ENCODE peak calls at places on chromosomes 3 and 15, in eight cellular contexts. V, D, K, G, O, B, S and H are unnamed samples.

GRCh38 chr3:160486459-160486869 is 36.9 kb upstream of the TRIM59 start:
- DNase-seq in V (peak; percentile 75), D (peak; percentile 27), K (no peak), G (no peak), O (peak; percentile 73), B (peak; percentile 52), S (no peak), H (no peak)

GRCh38 chr3:18998069-18998468 is 150.2 kb upstream of the KCNH8 start:
- DNase-seq in V (no peak), D (no peak), K (no peak), G (no peak), O (no peak), B (no peak), S (no peak), H (no peak)

GRCh38 chr15:48802867-48803266 is 8.0 kb downstream of the CEP152 start:
- DNase-seq in V (peak; percentile 85), D (no peak), K (no peak), G (no peak), O (peak; percentile 82), B (peak; percentile 91), S (no peak), H (no peak)

GRCh38 chr15:61050844-61051569 is 178.1 kb downstream of the RORA start:
- DNase-seq in V (no peak), D (no peak), K (no peak), G (no peak), O (no peak), B (peak; percentile 20), S (no peak), H (no peak)

GRCh38 chr3:52794612-52795099 is at the start of gene ITIH3:
- DNase-seq in V (no peak), D (no peak), K (no peak), G (no peak), O (no peak), B (no peak), S (no peak), H (no peak)

GRCh38 chr15:60966316-60966715 is 262.8 kb downstream of the RORA start:
- DNase-seq in V (peak; percentile 15), D (no peak), K (no peak), G (no peak), O (no peak), B (no peak), S (no peak), H (no peak)

GRCh38 chr3:61236556-61236955 is 14.7 kb downstream of the FHIT start:
- DNase-seq in V (no peak), D (no peak), K (no peak), G (peak; percentile 51), O (no peak), B (peak; percentile 12), S (no peak), H (no peak)

GRCh38 chr15:55802600-55803376 is 59.8 kb upstream of the PRTG start:
- DNase-seq in V (no peak), D (no peak), K (no peak), G (no peak), O (no peak), B (no peak), S (no peak), H (no peak)

GRCh38 chr15:60091150-60091549 is 87.0 kb downstream of the FOXB1 start:
- DNase-seq in V (peak; percentile 93), D (no peak), K (no peak), G (no peak), O (peak; percentile 91), B (peak; percentile 30), S (no peak), H (no peak)

GRCh38 chr3:38219609-38220197 is 45.9 kb upstream of the SLC22A13 start:
- DNase-seq in V (no peak), D (no peak), K (no peak), G (no peak), O (no peak), B (no peak), S (no peak), H (no peak)

GRCh38 chr3:24646790-24647189 is 152.1 kb upstream of the THRB start:
- DNase-seq in V (no peak), D (no peak), K (no peak), G (no peak), O (no peak), B (no peak), S (no peak), H (no peak)

DNA sequence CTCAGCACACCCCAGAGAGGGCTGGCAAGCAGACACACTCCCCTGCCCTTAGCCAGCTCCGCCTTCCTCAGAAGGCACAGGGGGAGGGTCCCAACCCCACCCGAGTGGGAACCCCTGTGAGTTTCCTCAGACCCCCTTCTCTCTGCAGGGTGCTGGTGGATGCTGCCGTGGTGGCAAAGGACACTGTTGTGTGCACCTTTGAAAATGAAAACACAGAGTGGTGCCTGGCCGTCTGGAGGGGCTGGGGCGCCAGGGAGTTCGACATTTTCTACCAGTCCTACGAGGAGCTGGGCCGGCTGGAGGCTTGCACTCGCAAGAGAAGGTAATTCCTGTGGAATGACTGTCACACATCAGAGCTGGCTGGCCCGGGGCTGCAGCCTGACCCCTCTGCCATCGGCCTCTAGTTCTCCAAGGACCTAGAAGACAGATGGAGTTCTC is 149.4 kb downstream of the LRRK1 start:
- DNase-seq in V (no peak), D (no peak), K (no peak), G (no peak), O (no peak), B (no peak), S (no peak), H (no peak)
- H3K27ac ChIP-seq in V (peak overlapping the region; percentile 91), D (no peak overlapping the region), K (no peak overlapping the region), G (peak overlapping the region; percentile 85), O (peak overlapping the region; percentile 72), B (no peak overlapping the region), S (peak overlapping the region; percentile 47), H (no peak overlapping the region)

DNA sequence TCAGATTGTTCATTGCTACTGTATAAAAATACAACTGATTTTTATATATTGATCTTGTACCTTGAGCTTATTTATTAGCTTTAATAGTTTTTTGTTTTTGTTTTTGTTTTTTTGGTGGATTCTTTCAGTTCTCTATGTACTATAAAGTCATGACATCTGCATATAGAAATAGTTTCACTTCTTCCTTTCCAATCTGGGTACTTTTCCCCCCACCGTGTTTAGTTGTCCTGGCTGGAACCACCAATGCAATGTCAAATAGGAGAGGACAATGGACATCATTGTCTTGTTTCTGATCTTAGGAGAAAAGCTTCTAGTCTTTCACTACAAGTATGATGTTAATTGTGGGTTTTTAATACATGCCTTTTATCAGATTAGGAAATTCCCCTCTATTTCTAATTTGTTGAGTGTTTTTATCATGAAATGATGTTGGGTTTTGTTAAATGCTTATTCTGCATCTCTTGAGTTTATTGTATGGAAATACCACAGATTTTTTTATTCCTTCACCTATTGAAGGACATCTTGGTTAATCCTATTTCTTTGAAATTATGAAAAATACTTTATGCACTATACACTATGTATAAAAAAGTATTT is 2.8 kb upstream of the XCR1 start:
- DNase-seq in V (no peak), D (no peak), K (no peak), G (no peak), O (no peak), B (no peak), S (no peak), H (no peak)
- H3K9me3 ChIP-seq in V (no peaks in the 10 kb centered on the region), D (no peaks in the 10 kb centered on the region), K (no peaks in the 10 kb centered on the region), G (no peaks in the 10 kb centered on the region), O (no peaks in the 10 kb centered on the region), B (peaks cover 10% of the 10 kb centered on the region), S (no peaks in the 10 kb centered on the region), H (no peaks in the 10 kb centered on the region)

DNA sequence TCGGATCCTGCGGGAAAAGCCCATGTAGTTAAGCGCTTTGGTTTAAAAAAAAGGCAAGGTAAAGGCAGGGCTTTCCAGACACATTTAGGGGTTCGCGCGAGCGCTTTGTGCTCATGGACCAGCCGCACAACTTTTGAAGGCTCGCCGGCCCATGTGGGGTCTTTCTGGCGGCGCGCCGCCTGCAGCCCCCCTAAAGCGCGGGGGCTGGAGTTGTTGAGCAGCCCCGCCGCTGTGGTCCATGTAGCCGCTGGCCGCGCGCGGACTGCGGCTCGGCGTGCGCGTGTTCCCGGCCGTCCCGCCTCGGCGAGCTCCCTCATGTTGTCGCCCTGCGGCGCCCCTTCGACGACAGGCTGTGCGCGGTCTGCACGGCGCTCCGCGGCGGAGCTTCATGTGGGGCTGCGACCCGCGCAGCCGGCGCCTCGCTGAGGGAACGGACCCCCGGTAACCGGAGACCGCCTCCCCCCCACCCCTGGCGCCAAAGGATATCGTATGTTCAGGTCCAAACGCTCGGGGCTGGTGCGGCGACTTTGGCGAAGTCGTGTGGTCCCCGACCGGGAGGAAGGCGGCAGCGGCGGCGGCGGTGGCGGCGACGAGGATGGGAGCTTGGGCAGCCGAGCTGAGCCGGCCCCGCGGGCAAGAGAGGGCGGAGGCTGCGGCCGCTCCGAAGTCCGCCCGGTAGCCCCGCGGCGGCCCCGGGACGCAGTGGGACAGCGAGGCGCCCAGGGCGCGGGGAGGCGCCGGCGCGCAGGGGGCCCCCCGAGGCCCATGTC is 919 bp downstream of the SMAD6 start:
- DNase-seq in V (no peak), D (peak; percentile 9), K (no peak), G (peak; percentile 68), O (peak; percentile 21), B (peak; percentile 51), S (no peak), H (no peak)
- H3K27ac ChIP-seq in V (peak overlapping the region; percentile 66), D (no peak overlapping the region), K (peak overlapping the region; percentile 51), G (peak overlapping the region; percentile 93), O (peak overlapping the region; percentile 97), B (peak overlapping the region; percentile 81), S (peak overlapping the region; percentile 91), H (peak overlapping the region; percentile 99)

DNA sequence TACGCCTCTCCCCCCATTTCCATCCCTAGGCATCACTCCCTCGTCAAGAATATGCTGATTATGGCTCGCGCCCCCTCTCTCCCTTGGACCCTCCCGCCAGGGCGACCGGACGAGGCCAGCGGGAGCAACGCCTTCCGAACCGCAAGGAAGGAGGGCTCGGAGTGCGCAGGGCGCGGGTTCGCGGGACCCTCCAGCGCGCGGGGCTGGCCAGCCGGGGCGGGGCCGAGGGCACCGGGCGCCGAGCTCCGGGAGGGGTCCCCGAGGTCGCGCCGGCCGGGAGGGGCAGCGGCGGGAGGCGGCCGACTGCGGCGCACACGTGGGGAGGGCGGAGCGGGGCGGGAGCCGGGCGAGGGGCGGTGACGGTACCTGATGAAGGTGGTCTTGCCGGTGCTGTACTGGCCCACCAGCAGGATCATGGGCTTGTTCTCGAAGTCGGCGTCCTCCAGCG is 440 bp downstream of the EHD4 start:
- DNase-seq in V (no peak), D (no peak), K (no peak), G (peak; percentile 78), O (no peak), B (no peak), S (peak; percentile 35), H (no peak)
- H3K9me3 ChIP-seq in V (no peaks in the 10 kb centered on the region), D (no peaks in the 10 kb centered on the region), K (no peaks in the 10 kb centered on the region), G (no peaks in the 10 kb centered on the region), O (no peaks in the 10 kb centered on the region), B (no peaks in the 10 kb centered on the region), S (no peaks in the 10 kb centered on the region), H (no peaks in the 10 kb centered on the region)

GRCh38 chr3:141335531-141336042 is 32.7 kb upstream of the ZBTB38 start:
- DNase-seq in V (peak; percentile 37), D (no peak), K (no peak), G (peak; percentile 59), O (no peak), B (peak; percentile 69), S (no peak), H (no peak)
- H3K27ac ChIP-seq in V (peak overlapping the region; percentile 68), D (no peak overlapping the region), K (no peak overlapping the region), G (no peak overlapping the region), O (no peak overlapping the region), B (no peak overlapping the region), S (no peak overlapping the region), H (no peak overlapping the region)

GRCh38 chr3:13783556-13783955 is 96.3 kb downstream of the WNT7A start:
- DNase-seq in V (no peak), D (no peak), K (no peak), G (no peak), O (no peak), B (no peak), S (no peak), H (no peak)
- H3K9me3 ChIP-seq in V (no peaks in the 10 kb centered on the region), D (no peaks in the 10 kb centered on the region), K (no peaks in the 10 kb centered on the region), G (no peaks in the 10 kb centered on the region), O (no peaks in the 10 kb centered on the region), B (no peaks in the 10 kb centered on the region), S (no peaks in the 10 kb centered on the region), H (no peaks in the 10 kb centered on the region)